ENCODE peak calls at places on chromosomes 2 and 18, in four cellular contexts. J is GM13976, X is cerebellar cortex, G is GOT3. C is an unnamed sample.

GRCh38 chr18:24274822-24275221 is 122.8 kb downstream of the OSBPL1A start:
- DNase-seq in X (no peak), J (no peak), G (no peak), C (no peak)

GRCh38 chr2:24015562-24016375 is 5.9 kb downstream of the MFSD2B start:
- DNase-seq in G (no peak), J (peak), X (no peak), C (no peak)

GRCh38 chr2:182924311-182924710 is 57.9 kb upstream of the FRZB start:
- DNase-seq in J (no peak), X (no peak), G (no peak), C (no peak)

GRCh38 chr2:144894612-144895300 is 374.8 kb upstream of the ZEB2 start:
- DNase-seq in J (no peak), X (no peak), G (no peak), C (no peak)

GRCh38 chr2:75340560-75340959 is 141.2 kb upstream of the TACR1 start:
- DNase-seq in X (no peak), G (no peak), J (no peak), C (no peak)

GRCh38 chr2:29228276-29228675 is 113.1 kb downstream of the CLIP4 start:
- DNase-seq in G (no peak), J (no peak), X (no peak), C (no peak)

GRCh38 chr2:232794981-232795380 is 18.6 kb upstream of the KCNJ13 start:
- DNase-seq in J (no peak), X (no peak), G (no peak), C (no peak)

GRCh38 chr2:96308248-96308647 is 2.9 kb upstream of the SNRNP200 start:
- DNase-seq in X (no peak), J (no peak), G (no peak), C (no peak)